ENCODE peak calls at places on chromosomes 4 and X, in five cellular contexts. One of them, this sample, is unnamed. For H3K4me1, the result is how much of the 10 kb centered on the place peaks cover.

GRCh38 chr4:2415213-2415612 is 3.2 kb downstream of the ZFYVE28 start:
- DNase-seq in stomach: no peak
- DNase-seq in CD4-positive, alpha-beta memory T cell: no peak
- DNase-seq in A549: no peak
- DNase-seq in tibial nerve: no peak
- DNase-seq in this sample: no peak

GRCh38 chr4:123363729-123364128 is 32.9 kb upstream of the SPRY1 start:
- DNase-seq in stomach: no peak
- DNase-seq in CD4-positive, alpha-beta memory T cell: no peak
- DNase-seq in A549: no peak
- DNase-seq in tibial nerve: no peak
- DNase-seq in this sample: no peak

GRCh38 chr4:56783986-56784385 is 37.5 kb downstream of the SPINK2 start:
- DNase-seq in stomach: no peak
- DNase-seq in CD4-positive, alpha-beta memory T cell: no peak
- DNase-seq in A549: no peak
- DNase-seq in tibial nerve: no peak
- DNase-seq in this sample: no peak

GRCh38 chr4:8538703-8539567 is 41.3 kb upstream of the GPR78 start:
- DNase-seq in stomach: peak
- DNase-seq in CD4-positive, alpha-beta memory T cell: no peak
- DNase-seq in A549: peak
- DNase-seq in tibial nerve: no peak
- DNase-seq in this sample: no peak

GRCh38 chr4:133146574-133147198 is 2.4 kb upstream of the PCDH10 start:
- DNase-seq in stomach: no peak
- DNase-seq in CD4-positive, alpha-beta memory T cell: no peak
- DNase-seq in A549: peak
- DNase-seq in tibial nerve: no peak
- DNase-seq in this sample: peak

GRCh38 chrX:113741744-113742143 is 842.1 kb upstream of the HTR2C start:
- DNase-seq in stomach: no peak
- DNase-seq in CD4-positive, alpha-beta memory T cell: no peak
- DNase-seq in A549: peak
- DNase-seq in tibial nerve: no peak
- DNase-seq in this sample: peak

GRCh38 chrX:72620550-72621145 is 48.0 kb upstream of the HDAC8 start:
- DNase-seq in stomach: peak
- DNase-seq in CD4-positive, alpha-beta memory T cell: no peak
- DNase-seq in A549: peak
- DNase-seq in tibial nerve: no peak
- DNase-seq in this sample: peak

GRCh38 chrX:30690330-30690729 is 37.1 kb downstream of the GK start:
- DNase-seq in stomach: no peak
- DNase-seq in CD4-positive, alpha-beta memory T cell: no peak
- DNase-seq in A549: no peak
- DNase-seq in tibial nerve: no peak
- DNase-seq in this sample: no peak

GRCh38 chr4:105196523-105197145 is 50.0 kb downstream of the TET2 start:
- DNase-seq in stomach: no peak
- DNase-seq in CD4-positive, alpha-beta memory T cell: no peak
- DNase-seq in A549: peak
- DNase-seq in tibial nerve: no peak
- DNase-seq in this sample: peak

GRCh38 chrX:101658661-101659477 is 781 bp downstream of the ARMCX2 start:
- DNase-seq in stomach: peak
- DNase-seq in CD4-positive, alpha-beta memory T cell: peak
- DNase-seq in A549: peak
- DNase-seq in tibial nerve: peak
- DNase-seq in this sample: peak

GRCh38 chr4:81352476-81352875 is 119.2 kb downstream of the RASGEF1B start:
- DNase-seq in stomach: no peak
- DNase-seq in CD4-positive, alpha-beta memory T cell: no peak
- DNase-seq in A549: no peak
- DNase-seq in tibial nerve: no peak
- DNase-seq in this sample: no peak

GRCh38 chrX:103540145-103540544 is 20.9 kb upstream of the RAB40A start:
- DNase-seq in stomach: no peak
- DNase-seq in CD4-positive, alpha-beta memory T cell: no peak
- DNase-seq in A549: no peak
- DNase-seq in tibial nerve: no peak
- DNase-seq in this sample: no peak

GRCh38 chr4:73698217-73698616 is 42.2 kb upstream of the CXCL8 start:
- DNase-seq in stomach: no peak
- DNase-seq in CD4-positive, alpha-beta memory T cell: no peak
- DNase-seq in A549: no peak
- DNase-seq in tibial nerve: no peak
- DNase-seq in this sample: peak

GRCh38 chrX:51459125-51459524 is 37.3 kb downstream of the NUDT11 start:
- DNase-seq in stomach: no peak
- DNase-seq in CD4-positive, alpha-beta memory T cell: peak
- DNase-seq in A549: peak
- DNase-seq in tibial nerve: no peak
- DNase-seq in this sample: peak

GRCh38 chrX:56802921-56803848 is 74.1 kb downstream of the NBDY start:
- DNase-seq in stomach: peak
- DNase-seq in CD4-positive, alpha-beta memory T cell: peak
- DNase-seq in A549: no peak
- DNase-seq in tibial nerve: peak
- DNase-seq in this sample: peak

GRCh38 chr4:5465956-5466355 is 242.4 kb downstream of the EVC2 start:
- DNase-seq in stomach: no peak
- DNase-seq in CD4-positive, alpha-beta memory T cell: no peak
- DNase-seq in A549: no peak
- DNase-seq in tibial nerve: no peak
- DNase-seq in this sample: no peak

GRCh38 chr4:137664055-137664405 is 131.7 kb upstream of the PCDH18 start:
- DNase-seq in stomach: no peak
- DNase-seq in CD4-positive, alpha-beta memory T cell: no peak
- DNase-seq in A549: no peak
- DNase-seq in tibial nerve: no peak
- DNase-seq in this sample: no peak

GRCh38 chr4:24103434-24104168 is 213.8 kb upstream of the PPARGC1A start:
- DNase-seq in stomach: no peak
- DNase-seq in CD4-positive, alpha-beta memory T cell: no peak
- DNase-seq in A549: no peak
- DNase-seq in tibial nerve: no peak
- DNase-seq in this sample: no peak

GRCh38 chr4:124839786-124840390 is 127.4 kb upstream of the ANKRD50 start:
- DNase-seq in stomach: no peak
- DNase-seq in CD4-positive, alpha-beta memory T cell: no peak
- DNase-seq in A549: peak
- DNase-seq in tibial nerve: no peak
- DNase-seq in this sample: peak

GRCh38 chr4:148776944-148777343 is 334.7 kb upstream of the NR3C2 start:
- DNase-seq in stomach: no peak
- DNase-seq in CD4-positive, alpha-beta memory T cell: no peak
- DNase-seq in A549: no peak
- DNase-seq in tibial nerve: no peak
- DNase-seq in this sample: no peak

GRCh38 chrX:51975811-51976210 is 82.4 kb downstream of the MAGED1 start:
- DNase-seq in stomach: no peak
- DNase-seq in CD4-positive, alpha-beta memory T cell: no peak
- DNase-seq in A549: no peak
- DNase-seq in tibial nerve: no peak
- DNase-seq in this sample: no peak

GRCh38 chrX:120522820-120523219 is 37.9 kb downstream of the CUL4B start:
- DNase-seq in stomach: no peak
- DNase-seq in CD4-positive, alpha-beta memory T cell: no peak
- DNase-seq in A549: peak
- DNase-seq in tibial nerve: no peak
- DNase-seq in this sample: no peak

GRCh38 chrX:24341795-24342194 is 18.6 kb upstream of the SUPT20HL1 start:
- DNase-seq in stomach: no peak
- DNase-seq in CD4-positive, alpha-beta memory T cell: no peak
- DNase-seq in A549: no peak
- DNase-seq in tibial nerve: no peak
- DNase-seq in this sample: no peak

GRCh38 chr4:83010111-83010521 is 507 bp downstream of the LIN54 start:
- DNase-seq in stomach: no peak
- DNase-seq in CD4-positive, alpha-beta memory T cell: peak
- DNase-seq in A549: no peak
- DNase-seq in tibial nerve: no peak
- DNase-seq in this sample: no peak

DNA sequence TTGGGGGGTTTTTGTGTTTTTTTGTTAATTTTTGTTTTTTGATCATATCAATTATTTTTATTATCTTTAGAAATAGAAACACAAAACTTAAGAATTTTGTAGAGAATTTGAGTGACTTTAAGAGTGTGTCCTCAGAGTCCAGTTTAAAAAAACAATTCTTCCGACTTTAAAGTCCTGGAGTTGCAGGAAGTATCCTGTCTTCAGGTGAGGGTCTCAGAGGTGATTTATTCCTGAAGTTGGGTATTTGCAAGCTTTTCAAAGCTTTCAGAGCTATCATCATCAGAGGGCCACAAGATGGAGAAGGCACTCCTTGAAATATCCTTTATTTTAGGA is 23.0 kb downstream of the TLR10 start:
- DNase-seq in stomach: no peak
- DNase-seq in CD4-positive, alpha-beta memory T cell: no peak
- DNase-seq in A549: no peak
- DNase-seq in tibial nerve: no peak
- DNase-seq in this sample: no peak
- H3K4me1 ChIP-seq in stomach: under half
- H3K4me1 ChIP-seq in CD4-positive, alpha-beta memory T cell: under half
- H3K4me1 ChIP-seq in A549: under half
- H3K4me1 ChIP-seq in tibial nerve: under half
- H3K4me1 ChIP-seq in this sample: under half

GRCh38 chr4:72312032-72312650 is 256.9 kb downstream of the ADAMTS3 start:
- DNase-seq in stomach: peak
- DNase-seq in CD4-positive, alpha-beta memory T cell: no peak
- DNase-seq in A549: peak
- DNase-seq in tibial nerve: peak
- DNase-seq in this sample: peak
- H3K4me3 ChIP-seq in stomach: no peak
- H3K4me3 ChIP-seq in CD4-positive, alpha-beta memory T cell: no peak
- H3K4me3 ChIP-seq in A549: no peak
- H3K4me3 ChIP-seq in tibial nerve: no peak
- H3K4me3 ChIP-seq in this sample: no peak

GRCh38 chr4:38764292-38764691 is 18.5 kb downstream of the TLR10 start:
- DNase-seq in stomach: no peak
- DNase-seq in CD4-positive, alpha-beta memory T cell: no peak
- DNase-seq in A549: no peak
- DNase-seq in tibial nerve: no peak
- DNase-seq in this sample: no peak
- H3K4me1 ChIP-seq in stomach: under half
- H3K4me1 ChIP-seq in CD4-positive, alpha-beta memory T cell: under half
- H3K4me1 ChIP-seq in A549: under half
- H3K4me1 ChIP-seq in tibial nerve: under half
- H3K4me1 ChIP-seq in this sample: under half

GRCh38 chr4:189204616-189205015 is 736.1 kb upstream of the FRG1 start:
- DNase-seq in stomach: no peak
- DNase-seq in CD4-positive, alpha-beta memory T cell: no peak
- DNase-seq in A549: no peak
- DNase-seq in tibial nerve: no peak
- DNase-seq in this sample: no peak
- H3K4me3 ChIP-seq in stomach: no peak
- H3K4me3 ChIP-seq in CD4-positive, alpha-beta memory T cell: no peak
- H3K4me3 ChIP-seq in A549: no peak
- H3K4me3 ChIP-seq in tibial nerve: no peak
- H3K4me3 ChIP-seq in this sample: no peak

GRCh38 chrX:3713937-3714434 is 537 bp upstream of the PRKX start:
- DNase-seq in stomach: no peak
- DNase-seq in CD4-positive, alpha-beta memory T cell: no peak
- DNase-seq in A549: no peak
- DNase-seq in tibial nerve: no peak
- DNase-seq in this sample: peak
- H3K4me1 ChIP-seq in stomach: under half
- H3K4me1 ChIP-seq in CD4-positive, alpha-beta memory T cell: under half
- H3K4me1 ChIP-seq in A549: under half
- H3K4me1 ChIP-seq in tibial nerve: under half
- H3K4me1 ChIP-seq in this sample: under half

This sample was measured in testis.